ENCODE peak calls at places on chromosomes 11 and 22, in eight cellular contexts. R is memory B cell, W is NCI-H1105, N is NB4, U is adrenal gland, Y is AG04450, P is T-helper 1 cell, K is left colon. H is an unnamed sample.

GRCh38 chr11:61067782-61068181 is 34.5 kb upstream of the CD5 start:
- DNase-seq in P (no peak), Y (no peak), K (no peak), R (no peak), N (no peak), U (no peak), W (no peak), H (peak; percentile 82)

GRCh38 chr11:24234822-24235508 is 261.9 kb upstream of the LUZP2 start:
- DNase-seq in W (no peak), Y (peak; percentile 32), K (peak; percentile 56), P (no peak), N (no peak), R (no peak), U (peak; percentile 1), H (no peak)

GRCh38 chr11:74018331-74019005 is 9.6 kb upstream of the UCP3 start:
- DNase-seq in R (no peak), P (no peak), Y (peak; percentile 59), N (peak; percentile 41), K (peak; percentile 90), U (peak; percentile 95), W (no peak), H (no peak)

GRCh38 chr11:119910056-119910455 is 181.1 kb upstream of the NECTIN1 start:
- DNase-seq in Y (no peak), U (no peak), P (no peak), R (no peak), N (no peak), W (peak; percentile 6), K (peak; percentile 72), H (no peak)

GRCh38 chr11:19727246-19727645 is 14.6 kb downstream of the NAV2 start:
- DNase-seq in U (no peak), K (no peak), Y (peak; percentile 44), N (peak; percentile 12), W (no peak), R (no peak), P (no peak), H (no peak)

GRCh38 chr11:64268687-64269379 is 15.6 kb downstream of the BAD start:
- DNase-seq in W (peak; percentile 9), Y (no peak), N (peak; percentile 73), R (no peak), U (peak; percentile 97), K (peak; percentile 85), P (peak; percentile 27), H (peak; percentile 59)

GRCh38 chr22:22748756-22749155 is 104.3 kb downstream of the GGTLC2 start:
- DNase-seq in W (no peak), R (no peak), N (no peak), P (no peak), Y (no peak), K (no peak), U (no peak), H (no peak)

GRCh38 chr22:32777997-32778396 is 23.5 kb upstream of the TIMP3 start:
- DNase-seq in W (no peak), K (no peak), U (no peak), Y (no peak), P (no peak), R (no peak), N (no peak), H (peak; percentile 88)